ENCODE peak calls at places on chromosomes 13 and 19, in ten cellular contexts. G, S, D, Z, J, W, H, T, F and O are unnamed samples.
A peak's percentile ranks its signal among the peaks of the same experiment; 100 is the strongest.

GRCh38 chr19:19214892-19215291 is 3.1 kb downstream of the NCAN start:
- DNase-seq in G (peak; percentile 98), S (no peak), D (no peak), Z (no peak), J (no peak), W (no peak), H (no peak), T (no peak), F (no peak), O (no peak)

GRCh38 chr13:20035130-20035529 is 76.6 kb downstream of the ZMYM2 start:
- DNase-seq in G (no peak), S (no peak), D (no peak), Z (no peak), J (no peak), W (no peak), H (no peak), T (no peak), F (no peak), O (no peak)

GRCh38 chr19:51784922-51785690 is 9.9 kb upstream of the FPR3 start:
- DNase-seq in G (no peak), S (peak; percentile 50), D (peak; percentile 35), Z (peak; percentile 84), J (peak; percentile 49), W (no peak), H (peak; percentile 17), T (peak; percentile 98), F (peak; percentile 53), O (peak; percentile 21)

GRCh38 chr13:98454389-98454881 is 122.5 kb downstream of the STK24 start:
- DNase-seq in G (no peak), S (no peak), D (no peak), Z (no peak), J (no peak), W (no peak), H (no peak), T (peak; percentile 35), F (no peak), O (no peak)

GRCh38 chr13:108919036-108919907 is 289.9 kb downstream of the MYO16 start:
- DNase-seq in G (no peak), S (no peak), D (no peak), Z (no peak), J (peak; percentile 29), W (no peak), H (no peak), T (peak; percentile 73), F (peak; percentile 82), O (no peak)

GRCh38 chr13:100728201-100728600 is 53.6 kb upstream of the TMTC4 start:
- DNase-seq in G (no peak), S (no peak), D (no peak), Z (no peak), J (no peak), W (no peak), H (no peak), T (no peak), F (no peak), O (no peak)

GRCh38 chr19:42519108-42519507 is 9.2 kb downstream of the CEACAM1 start:
- DNase-seq in G (no peak), S (no peak), D (no peak), Z (no peak), J (no peak), W (no peak), H (no peak), T (no peak), F (no peak), O (no peak)

GRCh38 chr13:37375724-37376123 is 222.8 kb downstream of the POSTN start:
- DNase-seq in G (no peak), S (no peak), D (no peak), Z (no peak), J (no peak), W (no peak), H (no peak), T (no peak), F (no peak), O (no peak)

DNA sequence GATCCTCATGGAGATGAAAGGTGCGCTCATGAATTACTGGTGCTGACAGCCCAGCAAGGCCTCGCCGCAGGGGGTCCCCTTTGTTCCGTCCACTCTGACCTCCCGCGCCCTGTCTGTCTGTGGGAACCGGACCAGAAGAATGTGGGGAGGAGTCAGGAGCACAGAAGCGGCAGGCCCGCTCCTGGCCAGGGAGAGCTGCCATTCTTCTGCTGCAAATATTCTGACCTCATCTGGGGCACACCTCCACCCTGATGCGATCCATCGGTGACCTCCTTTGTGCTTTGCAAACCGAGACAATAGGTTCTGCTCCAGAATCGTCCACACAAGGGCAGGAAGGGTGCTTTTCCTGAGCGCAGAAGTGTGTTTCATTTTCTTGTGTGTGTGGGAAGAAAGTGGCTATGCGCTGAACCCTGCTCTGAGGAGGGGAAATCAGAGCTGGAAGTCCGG is 138.0 kb downstream of the SOX1 start:
- DNase-seq in G (peak; percentile 90), S (no peak), D (no peak), Z (no peak), J (no peak), W (no peak), H (no peak), T (no peak), F (no peak), O (no peak)
- H3K4me3 ChIP-seq in G (no peak overlapping the region), S (no peak overlapping the region), D (peak overlapping the region; percentile 12), Z (no peak overlapping the region), J (no peak overlapping the region), W (no peak overlapping the region), H (no peak overlapping the region), T (no peak overlapping the region), F (no peak overlapping the region), O (peak overlapping the region; percentile 7)

GRCh38 chr19:45128806-45129205 is 32.0 kb downstream of the NKPD1 start:
- DNase-seq in G (no peak), S (no peak), D (no peak), Z (no peak), J (no peak), W (no peak), H (no peak), T (no peak), F (no peak), O (no peak)

GRCh38 chr19:45128109-45128508 is 32.7 kb downstream of the NKPD1 start:
- DNase-seq in G (no peak), S (no peak), D (no peak), Z (no peak), J (no peak), W (no peak), H (no peak), T (no peak), F (no peak), O (no peak)

GRCh38 chr19:45133661-45134060 is 27.1 kb downstream of the NKPD1 start:
- DNase-seq in G (no peak), S (no peak), D (no peak), Z (no peak), J (no peak), W (no peak), H (no peak), T (no peak), F (no peak), O (no peak)

GRCh38 chr19:45130888-45131615 is 29.7 kb downstream of the NKPD1 start:
- DNase-seq in G (no peak), S (no peak), D (peak; percentile 47), Z (no peak), J (no peak), W (no peak), H (peak; percentile 13), T (peak; percentile 49), F (peak; percentile 61), O (no peak)

DNA sequence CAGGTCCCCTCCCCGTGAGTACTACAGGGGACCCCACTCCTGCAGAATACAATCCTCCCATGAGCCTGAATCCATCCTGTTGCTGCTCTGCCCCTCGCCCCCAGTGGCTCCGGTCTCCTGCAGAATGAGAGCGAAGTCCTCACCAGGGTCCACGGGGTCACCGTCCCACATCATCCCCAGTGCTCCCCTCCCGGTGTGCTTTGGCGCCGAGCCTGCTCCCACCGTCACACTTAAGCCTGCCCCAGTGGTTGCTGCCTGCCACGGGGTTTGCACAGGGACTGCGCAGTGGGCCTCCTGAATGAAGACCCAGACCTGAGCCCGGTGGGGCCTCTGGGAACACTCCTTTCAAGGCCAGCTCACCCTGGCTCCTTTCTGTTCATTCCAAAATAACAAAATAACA is 30.5 kb downstream of the NKPD1 start:
- DNase-seq in G (no peak), S (no peak), D (no peak), Z (no peak), J (no peak), W (no peak), H (no peak), T (no peak), F (no peak), O (no peak)
- H3K4me1 ChIP-seq in G (no peaks in the 10 kb centered on the region), S (no peaks in the 10 kb centered on the region), D (no peaks in the 10 kb centered on the region), Z (no peaks in the 10 kb centered on the region), J (no peaks in the 10 kb centered on the region), W (peaks cover 11% of the 10 kb centered on the region), H (peaks cover 4% of the 10 kb centered on the region), T (peaks cover 2% of the 10 kb centered on the region), F (no peaks in the 10 kb centered on the region), O (no peaks in the 10 kb centered on the region)

GRCh38 chr19:11196406-11197287 is 698 bp downstream of the KANK2 start:
- DNase-seq in G (peak; percentile 79), S (peak; percentile 36), D (no peak), Z (no peak), J (peak; percentile 43), W (no peak), H (no peak), T (no peak), F (no peak), O (no peak)
- H3K27ac ChIP-seq in G (no peak overlapping the region), S (peak overlapping the region; percentile 95), D (peak overlapping the region; percentile 85), Z (peak overlapping the region; percentile 98), J (peak overlapping the region; percentile 81), W (peak overlapping the region; percentile 92), H (no peak overlapping the region), T (no peak overlapping the region), F (no peak overlapping the region), O (peak overlapping the region; percentile 99)

GRCh38 chr19:6021878-6022569 is 44.1 kb upstream of the RANBP3 start:
- DNase-seq in G (peak; percentile 95), S (peak; percentile 81), D (peak; percentile 77), Z (peak; percentile 70), J (peak; percentile 80), W (no peak), H (peak; percentile 88), T (peak; percentile 12), F (no peak), O (no peak)

GRCh38 chr19:6023936-6024335 is 46.0 kb upstream of the RANBP3 start:
- DNase-seq in G (no peak), S (no peak), D (no peak), Z (no peak), J (no peak), W (no peak), H (no peak), T (no peak), F (no peak), O (no peak)

GRCh38 chr19:6023085-6023682 is 45.2 kb upstream of the RANBP3 start:
- DNase-seq in G (no peak), S (no peak), D (no peak), Z (no peak), J (no peak), W (no peak), H (no peak), T (no peak), F (no peak), O (no peak)

GRCh38 chr19:6020972-6021805 is 43.2 kb upstream of the RANBP3 start:
- DNase-seq in G (no peak), S (no peak), D (no peak), Z (no peak), J (no peak), W (no peak), H (no peak), T (no peak), F (no peak), O (no peak)

DNA sequence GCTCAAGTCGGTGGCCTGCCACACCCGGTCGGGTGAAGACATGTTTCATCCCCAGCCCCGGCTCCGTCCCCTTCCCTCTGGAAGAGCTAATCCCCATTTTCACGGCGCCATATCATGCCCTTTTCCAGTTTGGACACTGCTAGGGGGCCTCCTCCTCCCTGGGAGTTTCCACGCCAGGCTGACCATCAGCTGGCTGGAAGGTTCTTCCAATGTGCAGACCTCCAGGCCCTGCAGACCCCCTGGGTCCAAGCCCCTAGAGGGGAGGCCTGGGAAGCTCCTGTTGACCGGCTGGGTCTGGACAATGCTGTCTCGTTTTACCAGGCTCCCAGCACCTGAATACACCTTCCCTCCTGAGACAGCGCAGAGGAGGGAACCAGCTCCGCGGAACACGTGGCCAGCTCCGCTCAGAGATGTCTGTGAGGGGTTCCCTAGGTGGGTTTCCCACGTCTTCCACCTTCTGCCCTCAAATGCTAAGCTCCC is 44.7 kb upstream of the RANBP3 start:
- DNase-seq in G (no peak), S (no peak), D (no peak), Z (no peak), J (no peak), W (no peak), H (no peak), T (no peak), F (no peak), O (no peak)
- H3K4me3 ChIP-seq in G (no peak overlapping the region), S (no peak overlapping the region), D (no peak overlapping the region), Z (no peak overlapping the region), J (no peak overlapping the region), W (no peak overlapping the region), H (no peak overlapping the region), T (no peak overlapping the region), F (no peak overlapping the region), O (no peak overlapping the region)